ENCODE peak calls at places on chromosome 10, in ten cellular contexts. Z is upper lobe of left lung, A is right lobe of liver, V is A549, F is body of pancreas, W is IMR-90, N is heart left ventricle, L is HepG2, O is K562, D is GM12878. E is an unnamed sample.

GRCh38 chr10:130369645-130370381 is 233.6 kb downstream of the GLRX3 start:
- ATAC-seq in Z (no peak), A (no peak), V (no peak), F (no peak), W (no peak), N (no peak), L (no peak), O (no peak), D (no peak), E (no peak)

GRCh38 chr10:14553434-14553833 is 221.3 kb downstream of the FAM107B start:
- ATAC-seq in Z (no peak), A (no peak), V (no peak), F (peak), W (peak), N (no peak), L (no peak), O (no peak), D (peak), E (no peak)

GRCh38 chr10:50480054-50481007 is 143.4 kb downstream of the SGMS1 start:
- ATAC-seq in Z (no peak), A (no peak), V (no peak), F (no peak), W (no peak), N (no peak), L (no peak), O (no peak), D (no peak), E (no peak)

GRCh38 chr10:24292304-24293291 is 83.7 kb downstream of the KIAA1217 start:
- ATAC-seq in Z (no peak), A (no peak), V (no peak), F (no peak), W (no peak), N (no peak), L (no peak), O (peak), D (no peak), E (no peak)

GRCh38 chr10:121597504-121598241 is 571 bp downstream of the FGFR2 start:
- ATAC-seq in Z (no peak), A (peak), V (peak), F (peak), W (no peak), N (no peak), L (peak), O (no peak), D (no peak), E (peak)

GRCh38 chr10:111077715-111078504 is 1.1 kb downstream of the ADRA2A start:
- ATAC-seq in Z (no peak), A (peak), V (no peak), F (peak), W (no peak), N (no peak), L (no peak), O (no peak), D (no peak), E (no peak)

GRCh38 chr10:97915346-97915745 is 65.7 kb downstream of the GOLGA7B start:
- ATAC-seq in Z (no peak), A (no peak), V (no peak), F (no peak), W (no peak), N (peak), L (no peak), O (no peak), D (no peak), E (no peak)

GRCh38 chr10:72682626-72683025 is 9.3 kb upstream of the MCU start:
- ATAC-seq in Z (no peak), A (no peak), V (no peak), F (no peak), W (no peak), N (no peak), L (no peak), O (peak), D (no peak), E (no peak)

GRCh38 chr10:79275431-79275851 is 71.8 kb upstream of the PPIF start:
- ATAC-seq in Z (no peak), A (no peak), V (no peak), F (no peak), W (no peak), N (peak), L (no peak), O (no peak), D (peak), E (no peak)

GRCh38 chr10:106931159-106931852 is 233.2 kb downstream of the SORCS1 start:
- ATAC-seq in Z (peak), A (peak), V (no peak), F (no peak), W (no peak), N (no peak), L (peak), O (no peak), D (peak), E (peak)

GRCh38 chr10:97921581-97922377 is 72.1 kb downstream of the GOLGA7B start:
- ATAC-seq in Z (no peak), A (peak), V (no peak), F (peak), W (no peak), N (peak), L (no peak), O (no peak), D (no peak), E (no peak)

GRCh38 chr10:71737356-71738172 is 18.0 kb upstream of the C10orf105 start:
- ATAC-seq in Z (no peak), A (no peak), V (no peak), F (peak), W (no peak), N (no peak), L (no peak), O (no peak), D (no peak), E (no peak)

GRCh38 chr10:34231441-34232180 is 583.5 kb downstream of the PARD3 start:
- ATAC-seq in Z (no peak), A (no peak), V (no peak), F (no peak), W (no peak), N (peak), L (peak), O (no peak), D (no peak), E (no peak)

GRCh38 chr10:125092564-125093031 is 67.8 kb downstream of the CTBP2 start:
- ATAC-seq in Z (no peak), A (no peak), V (no peak), F (no peak), W (no peak), N (no peak), L (no peak), O (no peak), D (no peak), E (no peak)

GRCh38 chr10:45076847-45077246 is 76.1 kb downstream of the ZNF22 start:
- ATAC-seq in Z (no peak), A (no peak), V (no peak), F (no peak), W (no peak), N (no peak), L (no peak), O (no peak), D (no peak), E (no peak)

GRCh38 chr10:45071043-45071813 is 70.5 kb downstream of the ZNF22 start:
- ATAC-seq in Z (peak), A (no peak), V (no peak), F (no peak), W (no peak), N (no peak), L (no peak), O (peak), D (no peak), E (no peak)

GRCh38 chr10:45080321-45080720 is 79.6 kb downstream of the ZNF22 start:
- ATAC-seq in Z (no peak), A (no peak), V (no peak), F (no peak), W (no peak), N (peak), L (no peak), O (no peak), D (no peak), E (no peak)

DNA sequence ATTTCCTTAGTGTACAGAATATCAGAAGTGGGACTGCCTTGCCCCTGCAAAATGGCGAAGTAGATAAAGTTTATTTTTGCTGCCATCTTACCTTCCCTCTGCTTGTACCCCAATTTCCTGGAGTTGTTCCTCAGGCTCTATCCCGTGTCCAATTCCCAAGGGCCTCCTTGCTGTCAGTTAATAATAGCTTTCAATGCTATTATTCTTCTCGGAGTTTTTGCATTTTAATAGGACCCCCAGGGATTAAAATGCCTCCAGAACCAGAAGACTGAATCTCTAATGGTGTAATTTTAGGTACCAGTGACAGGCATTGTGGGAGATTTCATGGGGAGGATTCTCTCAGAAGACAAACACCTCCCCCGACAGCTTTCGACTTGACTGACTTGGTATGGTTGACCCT is 75.1 kb downstream of the ZNF22 start:
- ATAC-seq in Z (no peak), A (no peak), V (no peak), F (no peak), W (no peak), N (no peak), L (no peak), O (no peak), D (no peak), E (no peak)
- H3K27ac ChIP-seq in Z (no peak), A (no peak), V (no peak), F (no peak), W (no peak), N (no peak), L (no peak), O (no peak), D (no peak), E (no peak)

GRCh38 chr10:27995311-27995710 is 3.6 kb downstream of the ODAD2 start:
- ATAC-seq in Z (no peak), A (no peak), V (no peak), F (no peak), W (no peak), N (no peak), L (no peak), O (no peak), D (no peak), E (no peak)

GRCh38 chr10:27997865-27998177 is 1.1 kb downstream of the ODAD2 start:
- ATAC-seq in Z (no peak), A (no peak), V (no peak), F (no peak), W (no peak), N (no peak), L (no peak), O (no peak), D (no peak), E (no peak)

GRCh38 chr10:27998954-27999275 is at the start of gene ODAD2:
- ATAC-seq in Z (no peak), A (no peak), V (no peak), F (no peak), W (no peak), N (no peak), L (no peak), O (no peak), D (no peak), E (no peak)

GRCh38 chr10:28001353-28001752 is 2.5 kb upstream of the ODAD2 start:
- ATAC-seq in Z (no peak), A (no peak), V (no peak), F (no peak), W (no peak), N (no peak), L (no peak), O (no peak), D (no peak), E (no peak)

GRCh38 chr10:27998178-27998953 is 513 bp downstream of the ODAD2 start:
- ATAC-seq in Z (peak), A (peak), V (peak), F (peak), W (peak), N (peak), L (peak), O (peak), D (peak), E (peak)
- TF ChIP-seq POLR2A in Z (no peak), A (no peak), V (no peak), F (no peak), W (no peak), N (no peak), L (no peak), O (no peak), D (no peak), E (no peak)

GRCh38 chr10:92538231-92538958 is 35.5 kb downstream of the IDE start:
- ATAC-seq in Z (no peak), A (peak), V (no peak), F (peak), W (no peak), N (peak), L (no peak), O (no peak), D (peak), E (no peak)
- H3K27ac ChIP-seq in Z (no peak), A (peak), V (no peak), F (no peak), W (no peak), N (no peak), L (no peak), O (no peak), D (no peak), E (no peak)

DNA sequence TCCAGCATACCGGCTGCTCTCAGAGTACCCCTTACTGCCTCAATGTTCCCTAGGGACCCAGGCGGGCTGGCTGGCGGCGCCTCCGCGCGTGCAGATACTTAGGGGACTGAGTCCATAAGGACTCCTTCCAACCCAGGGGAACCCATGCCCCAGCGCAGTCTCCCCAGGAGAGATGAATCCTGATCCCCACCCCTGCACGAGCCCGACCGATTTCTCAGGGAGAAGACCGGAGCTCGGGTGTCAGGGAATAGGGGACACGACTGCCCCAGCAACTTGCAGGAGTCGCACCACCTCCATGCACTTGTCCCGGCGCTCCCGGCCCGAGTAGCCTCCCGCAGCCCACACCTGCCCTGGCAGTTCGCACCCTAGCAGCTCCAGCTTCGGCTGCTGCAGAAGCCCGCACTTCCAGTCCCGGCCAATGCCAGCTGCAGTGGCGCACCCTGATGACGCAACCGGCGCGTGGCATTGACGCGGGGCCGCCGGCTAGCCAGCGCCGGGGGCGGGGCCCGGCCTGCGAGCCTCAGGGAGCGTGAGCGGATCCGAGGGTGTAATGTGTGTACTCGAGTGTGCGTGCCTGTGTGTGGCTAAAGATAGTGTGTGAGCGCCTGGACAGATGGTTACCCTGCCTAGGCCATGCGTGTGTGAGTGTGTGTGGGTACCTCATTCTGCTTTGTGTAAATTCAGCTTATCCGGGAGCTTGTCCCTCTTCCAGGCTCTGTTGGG is at the start of gene GPAM:
- ATAC-seq in Z (peak), A (peak), V (peak), F (peak), W (peak), N (peak), L (peak), O (peak), D (peak), E (peak)
- TF ChIP-seq POLR2A in Z (peak), A (peak), V (peak), F (peak), W (peak), N (no peak), L (no peak), O (peak), D (peak), E (peak)

GRCh38 chr10:94216201-94216600 is 146.5 kb downstream of the NOC3L start:
- ATAC-seq in Z (no peak), A (no peak), V (no peak), F (no peak), W (no peak), N (no peak), L (no peak), O (no peak), D (no peak), E (no peak)
- H3K27ac ChIP-seq in Z (no peak), A (no peak), V (no peak), F (no peak), W (no peak), N (no peak), L (no peak), O (no peak), D (no peak), E (no peak)

E was measured in gastroesophageal sphincter.